ENCODE peak calls at places on chromosomes 12 and 14, in ten cellular contexts. M is IMR-90, C is GM12891, S is stomach, H is H54, V is NB4, J is endothelial cell of umbilical vein, W is A549, N is uterus, F is Peyer's patch. K is an unnamed sample.
A peak's percentile ranks its signal among the peaks of the same experiment; 100 is the strongest.

GRCh38 chr12:51323966-51324895 is at the start of gene BIN2:
- DNase-seq in M (no peak), F (peak; percentile 92), N (peak; percentile 18), W (no peak), S (peak; percentile 56), J (no peak), C (peak; percentile 79), V (peak; percentile 98), H (no peak), K (peak; percentile 87)

GRCh38 chr14:89624500-89625156 is 207.6 kb upstream of the FOXN3 start:
- DNase-seq in V (no peak), M (peak; percentile 51), F (no peak), W (no peak), S (no peak), C (no peak), H (no peak), N (no peak), J (no peak), K (no peak)

GRCh38 chr12:63151898-63152700 is 1.1 kb upstream of the AVPR1A start:
- DNase-seq in V (peak; percentile 63), M (peak; percentile 24), J (peak; percentile 51), S (no peak), F (no peak), N (peak; percentile 18), H (peak; percentile 13), C (peak; percentile 21), W (peak; percentile 64), K (peak; percentile 33)

GRCh38 chr12:5088586-5089264 is 45.0 kb downstream of the KCNA5 start:
- DNase-seq in V (no peak), H (peak; percentile 87), F (no peak), N (no peak), S (no peak), M (peak; percentile 91), J (no peak), C (no peak), W (peak; percentile 64), K (peak; percentile 44)

GRCh38 chr12:104576980-104577925 is 120.5 kb downstream of the CHST11 start:
- DNase-seq in C (no peak), S (no peak), N (no peak), V (no peak), J (no peak), F (no peak), H (no peak), W (no peak), M (peak; percentile 79), K (no peak)

GRCh38 chr14:89855961-89856360 is 98.6 kb downstream of the EFCAB11 start:
- DNase-seq in W (no peak), C (no peak), V (no peak), J (peak; percentile 55), M (peak; percentile 89), F (no peak), N (no peak), S (no peak), H (no peak), K (no peak)

GRCh38 chr14:67694791-67695393 is 672 bp downstream of the RDH11 start:
- DNase-seq in C (peak; percentile 68), F (peak; percentile 62), V (peak; percentile 85), N (peak; percentile 41), W (peak; percentile 89), J (peak; percentile 90), H (peak; percentile 66), M (peak; percentile 95), S (peak; percentile 80), K (peak; percentile 63)

GRCh38 chr14:97442363-97442762 is 645.2 kb downstream of the VRK1 start:
- DNase-seq in F (no peak), W (no peak), M (no peak), N (no peak), S (no peak), H (no peak), V (no peak), J (no peak), C (no peak), K (no peak)

GRCh38 chr12:5868585-5869295 is 76.3 kb downstream of the ANO2 start:
- DNase-seq in F (no peak), M (no peak), C (no peak), S (no peak), V (no peak), J (peak; percentile 65), W (no peak), N (no peak), H (no peak), K (no peak)

GRCh38 chr14:90970167-90970600 is 90.3 kb downstream of the RPS6KA5 start:
- DNase-seq in C (no peak), V (peak; percentile 70), S (no peak), M (peak; percentile 12), W (peak; percentile 29), J (peak; percentile 58), H (peak; percentile 5), N (no peak), F (no peak), K (no peak)

GRCh38 chr12:119938049-119938667 is 50.9 kb upstream of the BICDL1 start:
- DNase-seq in H (peak; percentile 45), J (peak; percentile 51), S (peak; percentile 62), N (no peak), V (peak; percentile 73), W (peak; percentile 68), F (peak; percentile 36), M (peak; percentile 49), C (peak; percentile 45), K (peak; percentile 18)

GRCh38 chr12:68506619-68507018 is 104.1 kb upstream of the RAP1B start:
- DNase-seq in W (no peak), N (no peak), V (no peak), C (no peak), J (no peak), H (no peak), F (no peak), M (no peak), S (no peak), K (no peak)

GRCh38 chr12:50572275-50572674 is 67.5 kb downstream of the DIP2B start:
- DNase-seq in V (peak; percentile 94), M (peak; percentile 89), W (peak; percentile 61), N (no peak), F (no peak), H (no peak), J (no peak), S (no peak), C (no peak), K (no peak)

GRCh38 chr12:56252649-56253048 is 5.5 kb downstream of the ANKRD52 start:
- DNase-seq in N (no peak), J (no peak), F (no peak), M (no peak), S (no peak), W (no peak), H (no peak), V (no peak), C (no peak), K (no peak)

GRCh38 chr14:77133718-77134338 is 7.8 kb downstream of the ZDHHC22 start:
- DNase-seq in V (peak; percentile 79), M (peak; percentile 61), S (no peak), F (no peak), J (peak; percentile 61), W (peak; percentile 49), N (no peak), H (no peak), C (peak; percentile 83), K (peak; percentile 66)

GRCh38 chr12:32196250-32197198 is 89.9 kb downstream of the BICD1 start:
- DNase-seq in F (no peak), V (no peak), J (no peak), C (no peak), S (no peak), W (no peak), H (no peak), N (no peak), M (no peak), K (no peak)

DNA sequence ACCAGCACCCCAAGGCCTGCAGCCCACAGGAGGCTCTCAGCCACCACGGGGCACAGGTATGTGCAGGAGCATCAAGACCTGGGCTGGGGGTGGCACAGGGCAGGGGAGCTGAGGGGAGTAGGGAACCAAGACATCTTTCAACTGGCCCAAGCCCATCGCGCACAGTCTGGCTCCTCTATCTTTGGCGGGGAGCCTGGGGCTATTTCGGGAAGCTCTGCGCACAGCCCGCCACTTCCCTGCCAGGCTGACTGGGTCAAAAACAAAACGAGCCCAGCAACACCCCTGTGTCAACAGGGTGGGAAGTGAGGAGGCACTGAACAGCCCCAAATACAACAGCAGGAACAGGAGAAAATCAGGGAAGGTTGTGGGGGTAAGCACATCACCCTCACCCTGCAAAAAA is 83.9 kb downstream of the ARL6IP4 start:
- DNase-seq in M (no peak), C (no peak), S (no peak), H (no peak), J (no peak), W (no peak), F (no peak), N (peak; percentile 73), V (no peak), K (peak; percentile 88)
- TF ChIP-seq POLR2A in M (no peak), C (no peak), S (no peak), H (no peak), J (no peak), W (no peak), F (no peak), N (no peak), V (no peak), K (no peak)

GRCh38 chr12:106246891-106247730 is 709 bp downstream of the CKAP4 start:
- DNase-seq in N (peak; percentile 62), J (peak; percentile 65), C (peak; percentile 53), M (peak; percentile 61), F (peak; percentile 44), H (no peak), S (peak; percentile 75), W (peak; percentile 54), V (peak; percentile 57), K (peak; percentile 83)
- TF ChIP-seq POLR2A in N (no peak), J (no peak), C (no peak), M (peak; percentile 69), F (no peak), H (peak; percentile 27), S (no peak), W (peak; percentile 21), V (no peak), K (no peak)

GRCh38 chr12:15163577-15163976 is 57.6 kb downstream of the RERG start:
- DNase-seq in S (no peak), H (no peak), M (no peak), W (no peak), F (no peak), N (no peak), V (no peak), C (no peak), J (no peak), K (no peak)
- TF ChIP-seq POLR2A in S (no peak), H (no peak), M (no peak), W (no peak), F (no peak), N (no peak), V (no peak), C (no peak), J (no peak), K (no peak)

DNA sequence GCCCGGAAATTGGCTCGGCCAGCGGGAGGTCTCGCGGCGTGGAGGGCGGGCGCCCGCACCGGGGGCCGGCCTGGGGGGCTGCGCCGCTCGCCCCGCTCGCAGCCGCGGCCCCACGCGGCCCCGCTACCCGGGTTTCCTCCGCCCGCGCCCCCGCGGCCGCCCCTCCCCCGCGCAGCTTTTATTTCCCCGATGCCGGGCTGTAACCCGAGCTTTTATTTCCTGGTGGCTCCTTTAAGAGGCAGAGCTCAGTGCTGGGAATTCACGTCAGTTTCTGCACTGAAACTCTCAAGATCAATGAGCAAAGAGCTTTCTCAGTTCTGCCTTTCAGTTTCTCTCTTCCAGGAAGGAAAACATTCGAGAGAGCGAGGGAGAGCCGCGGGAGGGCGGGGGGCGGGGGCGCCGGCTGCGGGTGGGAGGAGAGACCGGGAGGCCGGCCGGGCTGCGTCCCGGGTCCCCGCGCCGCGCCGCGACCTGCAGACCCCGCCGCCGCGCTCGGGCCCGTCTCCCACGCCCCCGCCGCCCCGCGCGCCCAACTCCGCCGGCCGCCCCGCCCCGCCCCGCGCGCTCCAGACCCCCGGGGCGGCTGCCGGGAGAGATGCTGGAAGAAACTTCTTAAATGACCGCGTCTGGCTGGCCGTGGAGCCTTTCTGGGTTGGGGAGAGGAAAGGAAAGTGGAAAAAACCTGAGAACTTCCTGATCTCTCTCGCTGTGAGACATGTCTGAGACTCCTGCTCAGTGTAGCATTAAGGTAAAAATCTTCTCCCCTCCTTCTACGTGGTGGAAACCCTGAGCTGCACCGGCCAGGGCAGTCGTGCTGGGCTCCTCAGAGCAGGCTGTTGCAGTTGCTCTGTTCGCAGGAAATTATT is at the start of gene ETV6:
- DNase-seq in H (peak; percentile 80), J (peak; percentile 82), S (peak; percentile 73), N (peak; percentile 74), C (peak; percentile 56), W (peak; percentile 87), F (peak; percentile 65), M (peak; percentile 93), V (peak; percentile 89), K (peak; percentile 75)
- TF ChIP-seq POLR2A in H (no peak), J (no peak), S (no peak), N (peak; percentile 25), C (peak; percentile 68), W (no peak), F (peak; percentile 25), M (peak; percentile 60), V (peak; percentile 17), K (no peak)

K was measured in heart left ventricle.